ENCODE peak calls at places on chromosomes 3 and 15, in eight cellular contexts. One of them, this sample, is unnamed. For H3K4me1, the result is how much of the 10 kb centered on the place peaks cover.

GRCh38 chr3:119437852-119438251 is 25.6 kb downstream of the TMEM39A start:
- DNase-seq in neural progenitor cell: no peak
- DNase-seq in CD4-positive, alpha-beta memory T cell: no peak
- DNase-seq in RWPE2: no peak
- DNase-seq in left ventricle myocardium inferior: no peak
- DNase-seq in CD8-positive, alpha-beta memory T cell: no peak
- DNase-seq in psoas muscle: no peak
- DNase-seq in ovary: no peak
- DNase-seq in this sample: no peak

GRCh38 chr3:99925584-99925983 is 107.9 kb downstream of the CMSS1 start:
- DNase-seq in neural progenitor cell: no peak
- DNase-seq in CD4-positive, alpha-beta memory T cell: no peak
- DNase-seq in RWPE2: no peak
- DNase-seq in left ventricle myocardium inferior: peak
- DNase-seq in CD8-positive, alpha-beta memory T cell: no peak
- DNase-seq in psoas muscle: no peak
- DNase-seq in ovary: no peak
- DNase-seq in this sample: no peak

GRCh38 chr3:49867871-49868321 is 1.8 kb downstream of the CAMKV start:
- DNase-seq in neural progenitor cell: peak
- DNase-seq in CD4-positive, alpha-beta memory T cell: no peak
- DNase-seq in RWPE2: no peak
- DNase-seq in left ventricle myocardium inferior: no peak
- DNase-seq in CD8-positive, alpha-beta memory T cell: no peak
- DNase-seq in psoas muscle: no peak
- DNase-seq in ovary: no peak
- DNase-seq in this sample: peak

GRCh38 chr3:124775776-124776336 is 45.6 kb downstream of the UMPS start:
- DNase-seq in neural progenitor cell: peak
- DNase-seq in CD4-positive, alpha-beta memory T cell: no peak
- DNase-seq in RWPE2: no peak
- DNase-seq in left ventricle myocardium inferior: no peak
- DNase-seq in CD8-positive, alpha-beta memory T cell: no peak
- DNase-seq in psoas muscle: no peak
- DNase-seq in ovary: no peak
- DNase-seq in this sample: no peak

GRCh38 chr3:197748597-197749314 is 927 bp upstream of the FYTTD1 start:
- DNase-seq in neural progenitor cell: no peak
- DNase-seq in CD4-positive, alpha-beta memory T cell: no peak
- DNase-seq in RWPE2: no peak
- DNase-seq in left ventricle myocardium inferior: no peak
- DNase-seq in CD8-positive, alpha-beta memory T cell: no peak
- DNase-seq in psoas muscle: no peak
- DNase-seq in ovary: no peak
- DNase-seq in this sample: no peak

GRCh38 chr15:40266828-40267304 is 16.0 kb downstream of the ANKRD63 start:
- DNase-seq in neural progenitor cell: no peak
- DNase-seq in CD4-positive, alpha-beta memory T cell: no peak
- DNase-seq in RWPE2: peak
- DNase-seq in left ventricle myocardium inferior: no peak
- DNase-seq in CD8-positive, alpha-beta memory T cell: no peak
- DNase-seq in psoas muscle: no peak
- DNase-seq in ovary: peak
- DNase-seq in this sample: no peak

GRCh38 chr3:108589998-108590323 is 439 bp downstream of the DZIP3 start:
- DNase-seq in neural progenitor cell: no peak
- DNase-seq in CD4-positive, alpha-beta memory T cell: no peak
- DNase-seq in RWPE2: no peak
- DNase-seq in left ventricle myocardium inferior: no peak
- DNase-seq in CD8-positive, alpha-beta memory T cell: no peak
- DNase-seq in psoas muscle: no peak
- DNase-seq in ovary: no peak
- DNase-seq in this sample: no peak

GRCh38 chr15:69781411-69782125 is 316.1 kb downstream of the TLE3 start:
- DNase-seq in neural progenitor cell: no peak
- DNase-seq in CD4-positive, alpha-beta memory T cell: no peak
- DNase-seq in RWPE2: no peak
- DNase-seq in left ventricle myocardium inferior: no peak
- DNase-seq in CD8-positive, alpha-beta memory T cell: no peak
- DNase-seq in psoas muscle: no peak
- DNase-seq in ovary: no peak
- DNase-seq in this sample: no peak

GRCh38 chr3:67819447-67819846 is 165.0 kb upstream of the SUCLG2 start:
- DNase-seq in neural progenitor cell: peak
- DNase-seq in CD4-positive, alpha-beta memory T cell: peak
- DNase-seq in RWPE2: no peak
- DNase-seq in left ventricle myocardium inferior: no peak
- DNase-seq in CD8-positive, alpha-beta memory T cell: peak
- DNase-seq in psoas muscle: no peak
- DNase-seq in ovary: no peak
- DNase-seq in this sample: no peak

GRCh38 chr3:129560931-129561594 is 18.1 kb downstream of the H1-8 start:
- DNase-seq in neural progenitor cell: no peak
- DNase-seq in CD4-positive, alpha-beta memory T cell: no peak
- DNase-seq in RWPE2: no peak
- DNase-seq in left ventricle myocardium inferior: peak
- DNase-seq in CD8-positive, alpha-beta memory T cell: no peak
- DNase-seq in psoas muscle: peak
- DNase-seq in ovary: peak
- DNase-seq in this sample: no peak

GRCh38 chr15:63463793-63464192 is 40.6 kb upstream of the USP3 start:
- DNase-seq in neural progenitor cell: no peak
- DNase-seq in CD4-positive, alpha-beta memory T cell: no peak
- DNase-seq in RWPE2: no peak
- DNase-seq in left ventricle myocardium inferior: no peak
- DNase-seq in CD8-positive, alpha-beta memory T cell: no peak
- DNase-seq in psoas muscle: no peak
- DNase-seq in ovary: no peak
- DNase-seq in this sample: no peak

GRCh38 chr3:13042932-13043275 is 30.3 kb downstream of the IQSEC1 start:
- DNase-seq in neural progenitor cell: peak
- DNase-seq in CD4-positive, alpha-beta memory T cell: no peak
- DNase-seq in RWPE2: no peak
- DNase-seq in left ventricle myocardium inferior: no peak
- DNase-seq in CD8-positive, alpha-beta memory T cell: no peak
- DNase-seq in psoas muscle: no peak
- DNase-seq in ovary: no peak
- DNase-seq in this sample: peak

GRCh38 chr15:45121706-45122417 is 7.7 kb downstream of the DUOXA2 start:
- DNase-seq in neural progenitor cell: no peak
- DNase-seq in CD4-positive, alpha-beta memory T cell: no peak
- DNase-seq in RWPE2: peak
- DNase-seq in left ventricle myocardium inferior: no peak
- DNase-seq in CD8-positive, alpha-beta memory T cell: no peak
- DNase-seq in psoas muscle: no peak
- DNase-seq in ovary: no peak
- DNase-seq in this sample: no peak

GRCh38 chr3:142846779-142847577 is 41.9 kb downstream of the PCOLCE2 start:
- DNase-seq in neural progenitor cell: no peak
- DNase-seq in CD4-positive, alpha-beta memory T cell: no peak
- DNase-seq in RWPE2: no peak
- DNase-seq in left ventricle myocardium inferior: no peak
- DNase-seq in CD8-positive, alpha-beta memory T cell: no peak
- DNase-seq in psoas muscle: no peak
- DNase-seq in ovary: no peak
- DNase-seq in this sample: no peak

GRCh38 chr15:68055224-68055705 is 1.1 kb downstream of the PIAS1 start:
- DNase-seq in neural progenitor cell: peak
- DNase-seq in CD4-positive, alpha-beta memory T cell: peak
- DNase-seq in RWPE2: no peak
- DNase-seq in left ventricle myocardium inferior: no peak
- DNase-seq in CD8-positive, alpha-beta memory T cell: peak
- DNase-seq in psoas muscle: no peak
- DNase-seq in ovary: no peak
- DNase-seq in this sample: peak

GRCh38 chr3:129182390-129183180 is 1.1 kb downstream of the CNBP start:
- DNase-seq in neural progenitor cell: peak
- DNase-seq in CD4-positive, alpha-beta memory T cell: peak
- DNase-seq in RWPE2: no peak
- DNase-seq in left ventricle myocardium inferior: no peak
- DNase-seq in CD8-positive, alpha-beta memory T cell: peak
- DNase-seq in psoas muscle: no peak
- DNase-seq in ovary: no peak
- DNase-seq in this sample: peak

GRCh38 chr3:52185837-52186236 is 12.1 kb upstream of the ALAS1 start:
- DNase-seq in neural progenitor cell: no peak
- DNase-seq in CD4-positive, alpha-beta memory T cell: no peak
- DNase-seq in RWPE2: no peak
- DNase-seq in left ventricle myocardium inferior: no peak
- DNase-seq in CD8-positive, alpha-beta memory T cell: no peak
- DNase-seq in psoas muscle: no peak
- DNase-seq in ovary: no peak
- DNase-seq in this sample: no peak

GRCh38 chr3:156747046-156747445 is 72.7 kb downstream of the TIPARP start:
- DNase-seq in neural progenitor cell: no peak
- DNase-seq in CD4-positive, alpha-beta memory T cell: no peak
- DNase-seq in RWPE2: no peak
- DNase-seq in left ventricle myocardium inferior: no peak
- DNase-seq in CD8-positive, alpha-beta memory T cell: no peak
- DNase-seq in psoas muscle: no peak
- DNase-seq in ovary: no peak
- DNase-seq in this sample: no peak

GRCh38 chr15:25965326-25965725 is 102.2 kb upstream of the ATP10A start:
- DNase-seq in neural progenitor cell: no peak
- DNase-seq in CD4-positive, alpha-beta memory T cell: no peak
- DNase-seq in RWPE2: no peak
- DNase-seq in left ventricle myocardium inferior: no peak
- DNase-seq in CD8-positive, alpha-beta memory T cell: no peak
- DNase-seq in psoas muscle: no peak
- DNase-seq in ovary: no peak
- DNase-seq in this sample: no peak

GRCh38 chr3:158539414-158540014 is 31.5 kb upstream of the MLF1 start:
- DNase-seq in neural progenitor cell: peak
- DNase-seq in CD4-positive, alpha-beta memory T cell: peak
- DNase-seq in RWPE2: no peak
- DNase-seq in left ventricle myocardium inferior: no peak
- DNase-seq in CD8-positive, alpha-beta memory T cell: peak
- DNase-seq in psoas muscle: no peak
- DNase-seq in ovary: no peak
- DNase-seq in this sample: peak

GRCh38 chr3:50190921-50191660 is at the start of gene GNAT1:
- DNase-seq in neural progenitor cell: no peak
- DNase-seq in CD4-positive, alpha-beta memory T cell: no peak
- DNase-seq in RWPE2: no peak
- DNase-seq in left ventricle myocardium inferior: no peak
- DNase-seq in CD8-positive, alpha-beta memory T cell: no peak
- DNase-seq in psoas muscle: no peak
- DNase-seq in ovary: no peak
- DNase-seq in this sample: no peak

GRCh38 chr15:78056714-78057269 is 20.7 kb downstream of the TBC1D2B start:
- DNase-seq in neural progenitor cell: no peak
- DNase-seq in CD4-positive, alpha-beta memory T cell: no peak
- DNase-seq in RWPE2: no peak
- DNase-seq in left ventricle myocardium inferior: no peak
- DNase-seq in CD8-positive, alpha-beta memory T cell: no peak
- DNase-seq in psoas muscle: no peak
- DNase-seq in ovary: no peak
- DNase-seq in this sample: peak

GRCh38 chr15:78058401-78058935 is 19.0 kb downstream of the TBC1D2B start:
- DNase-seq in neural progenitor cell: no peak
- DNase-seq in CD4-positive, alpha-beta memory T cell: no peak
- DNase-seq in RWPE2: no peak
- DNase-seq in left ventricle myocardium inferior: no peak
- DNase-seq in CD8-positive, alpha-beta memory T cell: no peak
- DNase-seq in psoas muscle: no peak
- DNase-seq in ovary: no peak
- DNase-seq in this sample: no peak

GRCh38 chr15:78055923-78056713 is 21.4 kb downstream of the TBC1D2B start:
- DNase-seq in neural progenitor cell: peak
- DNase-seq in CD4-positive, alpha-beta memory T cell: no peak
- DNase-seq in RWPE2: no peak
- DNase-seq in left ventricle myocardium inferior: no peak
- DNase-seq in CD8-positive, alpha-beta memory T cell: no peak
- DNase-seq in psoas muscle: no peak
- DNase-seq in ovary: no peak
- DNase-seq in this sample: no peak

GRCh38 chr15:78059110-78059839 is 18.2 kb downstream of the TBC1D2B start:
- DNase-seq in neural progenitor cell: no peak
- DNase-seq in CD4-positive, alpha-beta memory T cell: no peak
- DNase-seq in RWPE2: no peak
- DNase-seq in left ventricle myocardium inferior: no peak
- DNase-seq in CD8-positive, alpha-beta memory T cell: no peak
- DNase-seq in psoas muscle: no peak
- DNase-seq in ovary: no peak
- DNase-seq in this sample: peak

GRCh38 chr15:78057803-78058202 is 19.7 kb downstream of the TBC1D2B start:
- DNase-seq in neural progenitor cell: no peak
- DNase-seq in CD4-positive, alpha-beta memory T cell: no peak
- DNase-seq in RWPE2: no peak
- DNase-seq in left ventricle myocardium inferior: no peak
- DNase-seq in CD8-positive, alpha-beta memory T cell: no peak
- DNase-seq in psoas muscle: no peak
- DNase-seq in ovary: no peak
- DNase-seq in this sample: no peak
- H3K4me1 ChIP-seq in neural progenitor cell: under half
- H3K4me1 ChIP-seq in CD4-positive, alpha-beta memory T cell: half or more
- H3K4me1 ChIP-seq in RWPE2: under half
- H3K4me1 ChIP-seq in left ventricle myocardium inferior: half or more
- H3K4me1 ChIP-seq in CD8-positive, alpha-beta memory T cell: half or more
- H3K4me1 ChIP-seq in psoas muscle: half or more
- H3K4me1 ChIP-seq in ovary: under half
- H3K4me1 ChIP-seq in this sample: half or more

DNA sequence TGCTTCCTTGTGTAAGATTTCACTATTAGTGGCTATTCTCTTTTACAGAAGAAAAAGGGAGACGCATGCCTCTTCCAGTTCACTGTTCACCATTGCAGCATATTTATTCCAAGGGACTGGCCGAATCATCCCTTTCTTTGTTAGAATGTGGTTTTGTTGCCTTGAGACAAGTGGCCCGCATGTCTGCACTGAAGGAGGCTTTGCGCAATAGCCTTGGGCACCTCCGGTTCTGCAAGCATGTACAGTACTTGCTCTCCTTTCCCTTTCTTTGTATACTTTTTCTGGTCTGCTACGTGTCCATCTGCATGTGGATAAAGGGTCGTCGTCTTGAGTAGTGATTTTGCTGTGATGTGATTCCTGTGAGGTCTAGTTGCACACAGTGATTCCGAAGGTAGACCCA is 43.0 kb downstream of the FLNB start:
- DNase-seq in neural progenitor cell: no peak
- DNase-seq in CD4-positive, alpha-beta memory T cell: no peak
- DNase-seq in RWPE2: peak
- DNase-seq in left ventricle myocardium inferior: no peak
- DNase-seq in CD8-positive, alpha-beta memory T cell: no peak
- DNase-seq in psoas muscle: no peak
- DNase-seq in ovary: no peak
- DNase-seq in this sample: no peak
- H3K4me1 ChIP-seq in neural progenitor cell: under half
- H3K4me1 ChIP-seq in CD4-positive, alpha-beta memory T cell: under half
- H3K4me1 ChIP-seq in RWPE2: half or more
- H3K4me1 ChIP-seq in left ventricle myocardium inferior: half or more
- H3K4me1 ChIP-seq in CD8-positive, alpha-beta memory T cell: under half
- H3K4me1 ChIP-seq in psoas muscle: under half
- H3K4me1 ChIP-seq in ovary: under half
- H3K4me1 ChIP-seq in this sample: under half

GRCh38 chr15:89119489-89120478 is 31.5 kb downstream of the ABHD2 start:
- DNase-seq in neural progenitor cell: no peak
- DNase-seq in CD4-positive, alpha-beta memory T cell: no peak
- DNase-seq in RWPE2: peak
- DNase-seq in left ventricle myocardium inferior: no peak
- DNase-seq in CD8-positive, alpha-beta memory T cell: no peak
- DNase-seq in psoas muscle: no peak
- DNase-seq in ovary: no peak
- DNase-seq in this sample: no peak
- H3K4me1 ChIP-seq in neural progenitor cell: under half
- H3K4me1 ChIP-seq in CD4-positive, alpha-beta memory T cell: under half
- H3K4me1 ChIP-seq in RWPE2: half or more
- H3K4me1 ChIP-seq in left ventricle myocardium inferior: half or more
- H3K4me1 ChIP-seq in CD8-positive, alpha-beta memory T cell: under half
- H3K4me1 ChIP-seq in psoas muscle: under half
- H3K4me1 ChIP-seq in ovary: under half
- H3K4me1 ChIP-seq in this sample: under half

GRCh38 chr3:112686360-112686759 is 45.4 kb upstream of the CCDC80 start:
- DNase-seq in neural progenitor cell: peak
- DNase-seq in CD4-positive, alpha-beta memory T cell: no peak
- DNase-seq in RWPE2: no peak
- DNase-seq in left ventricle myocardium inferior: no peak
- DNase-seq in CD8-positive, alpha-beta memory T cell: no peak
- DNase-seq in psoas muscle: no peak
- DNase-seq in ovary: no peak
- DNase-seq in this sample: no peak
- H3K4me1 ChIP-seq in neural progenitor cell: under half
- H3K4me1 ChIP-seq in CD4-positive, alpha-beta memory T cell: under half
- H3K4me1 ChIP-seq in RWPE2: under half
- H3K4me1 ChIP-seq in left ventricle myocardium inferior: under half
- H3K4me1 ChIP-seq in CD8-positive, alpha-beta memory T cell: under half
- H3K4me1 ChIP-seq in psoas muscle: under half
- H3K4me1 ChIP-seq in ovary: under half
- H3K4me1 ChIP-seq in this sample: under half